ENCODE peak calls at places on chromosomes 2 and 18, in four cellular contexts. V is HL-60, N is lower lobe of right lung, L is mammary epithelial cell. X is an unnamed sample.

GRCh38 chr2:232854082-232854481 is 16.0 kb upstream of the SNORC start:
- DNase-seq in V (no peak), N (peak; percentile 70), L (peak; percentile 77), X (peak; percentile 82)

GRCh38 chr2:72149556-72150156 is 2.0 kb upstream of the CYP26B1 start:
- DNase-seq in V (no peak), N (no peak), L (no peak), X (no peak)

GRCh38 chr2:14634885-14635871 is 2.7 kb downstream of the LRATD1 start:
- DNase-seq in V (no peak), N (peak; percentile 77), L (peak; percentile 89), X (peak; percentile 9)

GRCh38 chr2:85922210-85922609 is 33.4 kb upstream of the ST3GAL5 start:
- DNase-seq in V (no peak), N (no peak), L (no peak), X (no peak)

GRCh38 chr2:16943279-16943958 is 277.8 kb upstream of the CYRIA start:
- DNase-seq in V (no peak), N (no peak), L (no peak), X (no peak)

GRCh38 chr2:121362226-121362625 is 77.2 kb upstream of the TFCP2L1 start:
- DNase-seq in V (no peak), N (no peak), L (no peak), X (no peak)

GRCh38 chr2:160522951-160523700 is 29.5 kb upstream of the RBMS1 start:
- DNase-seq in V (no peak), N (no peak), L (peak; percentile 22), X (no peak)

GRCh38 chr2:11123856-11124759 is 31.2 kb upstream of the SLC66A3 start:
- DNase-seq in V (peak; percentile 51), N (peak; percentile 65), L (peak; percentile 45), X (peak; percentile 10)

GRCh38 chr2:104447831-104448434 is 406.0 kb upstream of the POU3F3 start:
- DNase-seq in V (no peak), N (no peak), L (no peak), X (no peak)

GRCh38 chr2:112644155-112644932 is 1.4 kb upstream of the SLC20A1 start:
- DNase-seq in V (no peak), N (no peak), L (peak; percentile 70), X (no peak)

GRCh38 chr2:9110893-9111569 is 95.6 kb upstream of the ASAP2 start:
- DNase-seq in V (no peak), N (no peak), L (no peak), X (no peak)

GRCh38 chr18:28208712-28209265 is 31.9 kb upstream of the CDH2 start:
- DNase-seq in V (no peak), N (no peak), L (no peak), X (no peak)

GRCh38 chr2:120546077-120546864 is 189.4 kb upstream of the GLI2 start:
- DNase-seq in V (no peak), N (no peak), L (no peak), X (peak; percentile 65)

GRCh38 chr18:46386788-46387187 is 270.2 kb downstream of the LOXHD1 start:
- DNase-seq in V (no peak), N (no peak), L (no peak), X (no peak)

X was measured in fibroblast of the conjunctiva.